ENCODE peak calls at places on chromosomes 3 and 15, in nine cellular contexts. D, M, B, G, N, V, U, F and P are unnamed samples.

GRCh38 chr3:13811614-13812013 is 68.3 kb downstream of the WNT7A start:
- DNase-seq in D (no peak), M (no peak), B (no peak), G (no peak), N (no peak), V (no peak), U (no peak), F (no peak), P (no peak)

GRCh38 chr3:43704697-43705096 is 14.0 kb downstream of the ABHD5 start:
- DNase-seq in D (no peak), M (no peak), B (no peak), G (no peak), N (no peak), V (no peak), U (no peak), F (no peak), P (no peak)

GRCh38 chr15:28903555-28903954 is 17.8 kb downstream of the APBA2 start:
- DNase-seq in D (no peak), M (peak; percentile 27), B (peak; percentile 65), G (no peak), N (no peak), V (no peak), U (no peak), F (no peak), P (no peak)

GRCh38 chr3:42063886-42064285 is 27.3 kb upstream of the TRAK1 start:
- DNase-seq in D (no peak), M (no peak), B (peak; percentile 72), G (no peak), N (no peak), V (peak; percentile 90), U (no peak), F (no peak), P (peak; percentile 82)

GRCh38 chr3:7728566-7729519 is 772.8 kb upstream of the LMCD1 start:
- DNase-seq in D (no peak), M (no peak), B (no peak), G (peak; percentile 12), N (no peak), V (no peak), U (no peak), F (no peak), P (no peak)

GRCh38 chr3:38950585-38950984 is 101.2 kb downstream of the SCN11A start:
- DNase-seq in D (no peak), M (no peak), B (no peak), G (no peak), N (no peak), V (no peak), U (no peak), F (no peak), P (no peak)

GRCh38 chr15:28093761-28094535 is 5.2 kb downstream of the OCA2 start:
- DNase-seq in D (no peak), M (no peak), B (peak; percentile 60), G (peak; percentile 44), N (no peak), V (no peak), U (no peak), F (no peak), P (no peak)

GRCh38 chr3:181487236-181487978 is 224.3 kb upstream of the SOX2 start:
- DNase-seq in D (no peak), M (peak; percentile 14), B (no peak), G (no peak), N (no peak), V (no peak), U (no peak), F (no peak), P (no peak)

GRCh38 chr15:75843618-75844610 is 667 bp downstream of the UBE2Q2 start:
- DNase-seq in D (peak; percentile 47), M (peak; percentile 72), B (peak; percentile 80), G (peak; percentile 58), N (peak; percentile 51), V (no peak), U (no peak), F (peak; percentile 63), P (peak; percentile 49)

GRCh38 chr3:170414202-170414663 is 4.4 kb upstream of the CLDN11 start:
- DNase-seq in D (peak; percentile 75), M (peak; percentile 66), B (no peak), G (peak; percentile 86), N (peak; percentile 51), V (peak; percentile 26), U (peak; percentile 45), F (no peak), P (peak; percentile 98)

GRCh38 chr15:99504071-99504822 is 61.5 kb upstream of the MEF2A start:
- DNase-seq in D (no peak), M (peak; percentile 66), B (no peak), G (no peak), N (no peak), V (no peak), U (no peak), F (no peak), P (no peak)

GRCh38 chr3:194070634-194071409 is 65.1 kb upstream of the HES1 start:
- DNase-seq in D (peak; percentile 62), M (peak; percentile 93), B (peak; percentile 89), G (peak; percentile 73), N (peak; percentile 94), V (peak; percentile 52), U (peak; percentile 67), F (peak; percentile 90), P (peak; percentile 76)

GRCh38 chr15:59131955-59132562 is 27.1 kb downstream of the CCNB2 start:
- DNase-seq in D (no peak), M (no peak), B (no peak), G (no peak), N (no peak), V (no peak), U (no peak), F (no peak), P (no peak)

GRCh38 chr15:59138243-59138642 is 33.3 kb downstream of the CCNB2 start:
- DNase-seq in D (no peak), M (peak; percentile 72), B (no peak), G (peak; percentile 91), N (peak; percentile 36), V (no peak), U (peak; percentile 46), F (peak; percentile 29), P (peak; percentile 48)

GRCh38 chr15:59131456-59131855 is 26.5 kb downstream of the CCNB2 start:
- DNase-seq in D (no peak), M (no peak), B (no peak), G (no peak), N (no peak), V (no peak), U (no peak), F (no peak), P (no peak)

GRCh38 chr15:59137566-59137965 is 32.6 kb downstream of the CCNB2 start:
- DNase-seq in D (no peak), M (no peak), B (no peak), G (no peak), N (no peak), V (no peak), U (no peak), F (no peak), P (no peak)

GRCh38 chr15:59133921-59134427 is 29.0 kb downstream of the CCNB2 start:
- DNase-seq in D (no peak), M (no peak), B (no peak), G (no peak), N (no peak), V (no peak), U (no peak), F (no peak), P (no peak)
- TF ChIP-seq CTCF in D (no peak), M (no peak), B (no peak), G (no peak), N (no peak), V (no peak), U (no peak), F (no peak), P (no peak)

GRCh38 chr3:141052570-141053069 is 1.5 kb downstream of the SPSB4 start:
- DNase-seq in D (no peak), M (no peak), B (no peak), G (peak; percentile 71), N (peak; percentile 73), V (no peak), U (no peak), F (peak; percentile 44), P (no peak)
- H3K4me3 ChIP-seq in D (no peak overlapping the region), M (no peak overlapping the region), B (peak overlapping the region; percentile 51), G (peak overlapping the region; percentile 99), N (peak overlapping the region; percentile 14), V (no peak overlapping the region), U (no peak overlapping the region), F (peak overlapping the region; percentile 66), P (no peak overlapping the region)

DNA sequence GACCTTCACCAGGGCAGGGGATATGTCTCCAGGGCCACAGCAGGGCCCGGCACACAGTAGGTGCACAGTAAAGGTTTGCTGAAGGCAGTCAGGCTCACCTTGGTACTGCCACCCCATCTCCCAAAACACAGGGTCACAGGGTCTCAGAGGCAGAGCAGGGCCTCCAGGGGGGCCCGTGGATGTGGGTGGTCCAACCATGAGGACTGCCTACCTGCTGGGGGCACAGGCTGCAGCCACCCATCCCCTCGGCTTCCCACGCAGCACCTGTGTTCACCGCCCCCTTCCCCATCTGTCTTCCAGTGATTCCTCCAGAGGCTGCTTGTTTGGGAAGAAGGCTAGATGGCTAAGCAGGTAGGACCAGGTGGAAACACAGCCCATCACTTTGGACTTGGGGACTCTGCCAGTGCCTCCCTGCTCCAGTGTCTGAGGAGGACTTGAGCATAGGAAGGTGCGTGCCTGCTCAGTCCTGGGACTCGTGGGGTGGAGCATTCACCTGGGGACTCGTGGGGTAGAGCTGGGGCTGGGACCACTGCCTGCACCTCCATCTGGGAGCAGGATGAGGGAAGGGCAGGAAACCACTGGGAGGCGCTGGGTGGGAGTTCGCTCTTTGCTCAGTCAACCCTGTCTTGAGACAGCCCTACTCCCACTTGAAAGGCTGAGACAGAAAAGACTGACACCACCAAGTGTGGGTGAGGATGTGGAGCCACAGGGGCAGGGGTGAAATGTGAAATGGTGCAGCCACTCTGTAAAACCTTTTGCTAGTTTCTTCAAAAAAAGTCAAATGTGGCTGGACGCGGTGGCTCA is 18.8 kb upstream of the PLXND1 start:
- DNase-seq in D (peak; percentile 39), M (peak; percentile 58), B (peak; percentile 74), G (peak; percentile 65), N (no peak), V (no peak), U (no peak), F (no peak), P (no peak)
- TF ChIP-seq CTCF in D (no peak), M (no peak), B (no peak), G (peak; percentile 48), N (no peak), V (peak; percentile 25), U (no peak), F (no peak), P (no peak)

GRCh38 chr15:47784820-47785219 is 67.5 kb downstream of the SEMA6D start:
- DNase-seq in D (no peak), M (no peak), B (no peak), G (no peak), N (no peak), V (no peak), U (no peak), F (no peak), P (no peak)

GRCh38 chr15:47778263-47778770 is 61.0 kb downstream of the SEMA6D start:
- DNase-seq in D (no peak), M (no peak), B (no peak), G (no peak), N (no peak), V (no peak), U (no peak), F (no peak), P (no peak)

GRCh38 chr15:47786371-47786770 is 69.1 kb downstream of the SEMA6D start:
- DNase-seq in D (no peak), M (no peak), B (no peak), G (no peak), N (no peak), V (no peak), U (no peak), F (no peak), P (no peak)

DNA sequence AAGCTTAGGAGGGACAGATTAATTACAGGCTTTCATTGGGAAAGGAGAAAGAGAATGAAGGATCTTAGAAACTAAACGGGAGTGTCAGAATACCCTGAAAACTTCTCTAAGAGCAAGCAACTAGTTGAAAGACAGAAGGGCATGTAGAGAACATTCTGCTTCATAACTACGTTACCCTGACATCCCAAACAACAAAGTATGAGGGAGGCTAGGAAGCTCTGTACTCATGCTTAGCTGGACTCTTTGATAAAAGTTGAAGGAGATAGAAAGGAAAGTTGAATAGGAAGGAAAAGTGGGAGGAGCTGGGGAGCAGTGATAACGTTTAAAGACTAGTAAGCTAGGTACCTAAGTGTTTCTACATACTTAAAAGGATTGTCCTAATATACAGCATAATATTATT is 64.2 kb downstream of the SEMA6D start:
- DNase-seq in D (no peak), M (no peak), B (no peak), G (no peak), N (no peak), V (no peak), U (no peak), F (no peak), P (no peak)
- H3K4me3 ChIP-seq in D (no peak overlapping the region), M (no peak overlapping the region), B (no peak overlapping the region), G (no peak overlapping the region), N (no peak overlapping the region), V (no peak overlapping the region), U (no peak overlapping the region), F (no peak overlapping the region), P (no peak overlapping the region)